ENCODE peak calls at places on chromosomes 12 and 14, in four cellular contexts. K, G, H and T are unnamed samples.

GRCh38 chr14:56949828-56950227 is 139.5 kb upstream of the OTX2 start:
- DNase-seq in G (no peak), H (no peak), K (no peak), T (no peak)

GRCh38 chr12:95986635-95987535 is 9.3 kb downstream of the HAL start:
- DNase-seq in K (no peak), G (no peak), H (no peak), T (no peak)

GRCh38 chr14:52900731-52901130 is 50.1 kb downstream of the FERMT2 start:
- DNase-seq in G (no peak), K (no peak), H (no peak), T (no peak)

GRCh38 chr12:44245932-44246331 is 410.1 kb downstream of the TMEM117 start:
- DNase-seq in K (no peak), G (no peak), H (no peak), T (no peak)

GRCh38 chr14:76051717-76052459 is 66.3 kb downstream of the IFT43 start:
- DNase-seq in H (no peak), G (no peak), K (no peak), T (no peak)

GRCh38 chr12:100521958-100522357 is 48.3 kb downstream of the NR1H4 start:
- DNase-seq in K (no peak), H (no peak), G (no peak), T (no peak)

GRCh38 chr14:68232643-68233055 is 413.1 kb downstream of the RAD51B start:
- DNase-seq in H (peak), G (no peak), K (peak), T (peak)

GRCh38 chr14:20412422-20412821 is 879 bp downstream of the TEP1 start:
- DNase-seq in H (no peak), K (no peak), G (no peak), T (peak)

GRCh38 chr12:30323008-30323407 is 372.7 kb downstream of the IPO8 start:
- DNase-seq in H (peak), G (no peak), K (no peak), T (no peak)

GRCh38 chr14:99188721-99189120 is 83.3 kb downstream of the BCL11B start:
- DNase-seq in H (no peak), G (no peak), K (no peak), T (no peak)

GRCh38 chr12:121580959-121581680 is at the start of gene KDM2B:
- DNase-seq in K (peak), H (peak), G (no peak), T (no peak)

GRCh38 chr14:76169776-76170175 is 18.1 kb downstream of the GPATCH2L start:
- DNase-seq in H (no peak), G (no peak), K (no peak), T (no peak)

GRCh38 chr12:68131867-68132414 is 27.6 kb downstream of the IFNG start:
- DNase-seq in G (no peak), K (no peak), H (no peak), T (no peak)

GRCh38 chr12:12788675-12789368 is 3.4 kb downstream of the APOLD1 start:
- DNase-seq in H (peak), G (no peak), K (peak), T (no peak)

GRCh38 chr12:125140239-125140917 is 75.1 kb downstream of the AACS start:
- DNase-seq in H (no peak), K (no peak), G (no peak), T (no peak)

GRCh38 chr12:124195226-124195938 is 99.5 kb upstream of the RFLNA start:
- DNase-seq in K (no peak), H (no peak), G (no peak), T (no peak)

GRCh38 chr12:113310489-113310888 is 24.4 kb downstream of the SLC8B1 start:
- DNase-seq in H (peak), K (peak), G (no peak), T (no peak)

GRCh38 chr12:108367436-108367835 is 28.3 kb upstream of the CMKLR1 start:
- DNase-seq in G (no peak), H (no peak), K (no peak), T (no peak)

GRCh38 chr14:39247256-39247655 is 13.5 kb downstream of the MIA2 start:
- DNase-seq in H (no peak), G (no peak), K (no peak), T (no peak)

GRCh38 chr12:23884909-23885308 is 64.6 kb downstream of the SOX5 start:
- DNase-seq in G (no peak), K (no peak), H (peak), T (no peak)

GRCh38 chr12:3125674-3126073 is 48.5 kb downstream of the TSPAN9 start:
- DNase-seq in K (no peak), G (no peak), H (no peak), T (no peak)

GRCh38 chr12:66130267-66131066 is at the start of gene LLPH:
- DNase-seq in H (peak), G (peak), K (peak), T (peak)

GRCh38 chr12:13377698-13378097 is 181.2 kb downstream of the EMP1 start:
- DNase-seq in H (no peak), K (no peak), G (no peak), T (no peak)

GRCh38 chr12:66623455-66623854 is 55.4 kb downstream of the GRIP1 start:
- DNase-seq in G (no peak), K (no peak), H (no peak), T (no peak)

GRCh38 chr14:105491366-105492006 is 440 bp downstream of the TEDC1 start:
- DNase-seq in G (no peak), H (peak), K (peak), T (peak)

GRCh38 chr14:105204206-105204930 is 23.3 kb upstream of the NUDT14 start:
- DNase-seq in K (no peak), H (no peak), G (no peak), T (no peak)

GRCh38 chr14:36524874-36525745 is 5.1 kb upstream of the NKX2-1 start:
- DNase-seq in H (peak), K (peak), G (peak), T (no peak)
- TF ChIP-seq SIN3A in H (no peak), K (no peak), G (no peak), T (no peak)

GRCh38 chr14:70931008-70931407 is 23.7 kb downstream of the PCNX1 start:
- DNase-seq in H (no peak), G (no peak), K (no peak), T (no peak)

GRCh38 chr14:70921669-70922068 is 14.4 kb downstream of the PCNX1 start:
- DNase-seq in K (no peak), H (no peak), G (no peak), T (no peak)

GRCh38 chr14:70924521-70924920 is 17.3 kb downstream of the PCNX1 start:
- DNase-seq in G (no peak), K (no peak), H (no peak), T (no peak)

GRCh38 chr14:70920608-70921007 is 13.3 kb downstream of the PCNX1 start:
- DNase-seq in H (no peak), K (no peak), G (no peak), T (no peak)

DNA sequence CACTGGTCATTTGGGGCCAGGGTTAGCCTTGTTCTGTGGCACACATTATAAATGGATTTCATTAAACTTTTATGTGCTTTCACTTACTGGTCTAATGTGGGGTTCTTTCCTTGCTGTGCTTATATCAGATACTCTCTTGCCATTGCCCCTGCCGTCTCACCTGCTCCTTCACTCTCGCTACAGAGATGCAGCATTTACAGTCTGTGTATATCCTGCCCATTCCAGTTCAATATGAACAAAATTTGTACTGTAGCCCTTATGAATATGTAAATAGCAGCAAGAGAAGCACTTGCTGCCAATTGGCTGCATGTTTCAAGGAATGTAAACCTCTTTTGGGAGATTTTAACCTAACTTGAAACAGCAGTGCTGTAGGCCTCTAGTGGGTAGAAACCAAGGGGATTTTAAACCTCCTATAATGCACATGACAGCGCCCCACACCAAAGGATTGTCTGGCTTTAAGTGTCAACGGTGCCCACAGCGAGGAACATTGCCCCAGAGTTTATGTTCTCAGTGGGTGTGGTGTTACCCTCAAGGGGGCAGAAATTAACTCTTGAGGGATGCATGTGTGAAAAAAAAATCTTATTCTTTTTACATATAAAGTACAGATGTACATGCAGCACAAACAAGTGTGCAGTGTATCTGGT is 19.1 kb downstream of the PCNX1 start:
- DNase-seq in G (no peak), H (no peak), K (no peak), T (no peak)
- TF ChIP-seq BRCA1 in G (no peak), H (no peak), K (no peak), T (no peak)

GRCh38 chr14:103123634-103124500 is 606 bp downstream of the TNFAIP2 start:
- DNase-seq in G (no peak), H (peak), K (no peak), T (no peak)
- TF ChIP-seq CHD2 in G (no peak), H (no peak), K (no peak), T (peak)

DNA sequence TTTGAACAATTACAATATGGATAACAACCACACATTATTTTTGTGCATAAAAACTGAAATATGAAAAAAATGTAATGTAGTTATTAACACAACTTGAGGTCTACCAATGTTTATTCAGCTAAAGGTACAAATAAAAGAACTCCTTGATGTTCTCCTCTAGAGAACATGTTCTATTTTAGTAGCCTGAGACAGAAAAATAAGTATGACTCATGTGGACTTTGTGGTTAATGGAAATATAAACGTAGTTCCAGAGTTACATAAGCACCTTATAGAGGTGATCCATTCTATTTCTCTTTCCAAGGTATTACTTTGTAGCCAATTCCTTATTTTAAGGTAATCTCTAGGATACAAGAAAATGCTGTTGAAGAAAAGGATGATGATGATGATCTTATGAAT is 25.7 kb downstream of the ALKBH1 start:
- DNase-seq in K (peak), H (no peak), G (no peak), T (no peak)
- TF ChIP-seq SIN3A in K (no peak), H (no peak), G (no peak), T (no peak)

DNA sequence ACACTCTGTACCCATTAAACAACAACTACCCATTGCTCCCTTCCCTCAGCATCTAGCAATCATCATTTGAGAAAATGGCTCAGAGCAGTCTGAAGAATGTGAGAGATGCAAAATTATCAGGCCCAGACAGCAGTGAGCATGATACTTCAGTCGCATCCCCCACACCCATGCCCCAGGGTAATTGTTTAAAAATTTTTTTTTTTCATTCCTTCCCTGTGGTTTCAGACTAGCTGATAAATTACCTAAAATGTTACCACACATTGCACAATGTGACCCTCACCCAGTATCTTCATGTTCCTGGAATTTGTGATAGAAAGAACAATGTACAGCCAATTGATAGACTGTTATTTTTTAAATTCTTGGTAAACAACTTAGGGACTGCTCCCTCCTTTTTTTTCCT is 11.3 kb upstream of the USP15 start:
- DNase-seq in H (peak), G (no peak), K (no peak), T (no peak)
- TF ChIP-seq BRCA1 in H (no peak), G (no peak), K (no peak), T (no peak)

DNA sequence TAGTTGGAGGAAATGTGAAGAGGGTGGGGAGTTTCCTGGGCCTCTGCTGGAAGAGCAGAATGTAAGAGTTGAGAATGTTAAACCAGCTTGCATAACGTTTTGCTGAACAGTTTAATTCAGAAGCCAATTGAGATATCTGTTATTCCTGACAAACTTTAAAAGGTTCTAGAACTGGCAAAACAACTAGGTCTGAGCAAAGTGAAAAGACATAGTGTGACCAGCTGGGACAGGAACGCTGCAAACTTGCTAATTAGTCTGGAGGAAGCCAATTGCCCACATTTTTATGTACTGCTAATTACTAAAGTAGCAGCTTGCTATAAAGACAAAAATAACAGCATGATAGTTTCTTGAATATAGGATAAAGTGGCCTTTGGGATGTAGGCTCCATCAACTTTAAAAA is 704.9 kb downstream of the NRXN3 start:
- DNase-seq in G (no peak), K (no peak), H (no peak), T (no peak)
- TF ChIP-seq CHD2 in G (no peak), K (no peak), H (no peak), T (no peak)

GRCh38 chr12:70842136-70842535 is 78.4 kb downstream of the PTPRR start:
- DNase-seq in K (no peak), H (no peak), G (no peak), T (no peak)

GRCh38 chr12:70843363-70843762 is 77.2 kb downstream of the PTPRR start:
- DNase-seq in H (no peak), G (no peak), K (no peak), T (no peak)

GRCh38 chr12:70842942-70843341 is 77.6 kb downstream of the PTPRR start:
- DNase-seq in G (no peak), H (no peak), K (no peak), T (no peak)

GRCh38 chr12:70847871-70848270 is 72.7 kb downstream of the PTPRR start:
- DNase-seq in K (no peak), H (no peak), G (no peak), T (no peak)

GRCh38 chr12:70845268-70845667 is 75.3 kb downstream of the PTPRR start:
- DNase-seq in G (no peak), K (no peak), H (no peak), T (no peak)
- TF ChIP-seq SIN3A in G (no peak), K (no peak), H (no peak), T (no peak)